ENCODE peak calls at places on chromosomes 2 and 18, in seven cellular contexts. One of them, this sample, is unnamed.

GRCh38 chr18:46386788-46387187 is 270.2 kb downstream of the LOXHD1 start:
- DNase-seq in choroid plexus epithelial cell: no peak
- DNase-seq in coronary artery: no peak
- DNase-seq in foreskin fibroblast: no peak
- DNase-seq in CD8-positive, alpha-beta T cell: no peak
- DNase-seq in lower lobe of right lung: no peak
- DNase-seq in GM12865: no peak
- DNase-seq in this sample: peak

GRCh38 chr2:10278029-10278762 is 24.5 kb upstream of the HPCAL1 start:
- DNase-seq in foreskin fibroblast: peak
- DNase-seq in GM12865: peak
- DNase-seq in coronary artery: no peak
- DNase-seq in CD8-positive, alpha-beta T cell: no peak
- DNase-seq in choroid plexus epithelial cell: peak
- DNase-seq in lower lobe of right lung: peak
- DNase-seq in this sample: no peak

GRCh38 chr2:31337860-31338259 is 76.7 kb downstream of the XDH start:
- DNase-seq in CD8-positive, alpha-beta T cell: no peak
- DNase-seq in GM12865: no peak
- DNase-seq in foreskin fibroblast: peak
- DNase-seq in lower lobe of right lung: no peak
- DNase-seq in choroid plexus epithelial cell: peak
- DNase-seq in coronary artery: no peak
- DNase-seq in this sample: peak

GRCh38 chr2:125711081-125711480 is 944.9 kb upstream of the GYPC start:
- DNase-seq in GM12865: no peak
- DNase-seq in choroid plexus epithelial cell: no peak
- DNase-seq in lower lobe of right lung: no peak
- DNase-seq in foreskin fibroblast: no peak
- DNase-seq in CD8-positive, alpha-beta T cell: no peak
- DNase-seq in coronary artery: no peak
- DNase-seq in this sample: no peak

GRCh38 chr18:48777026-48777736 is 173.6 kb downstream of the SMAD7 start:
- DNase-seq in CD8-positive, alpha-beta T cell: peak
- DNase-seq in GM12865: peak
- DNase-seq in coronary artery: no peak
- DNase-seq in lower lobe of right lung: peak
- DNase-seq in foreskin fibroblast: no peak
- DNase-seq in choroid plexus epithelial cell: peak
- DNase-seq in this sample: peak

GRCh38 chr18:46072959-46073358 is 899 bp upstream of the PSTPIP2 start:
- DNase-seq in CD8-positive, alpha-beta T cell: no peak
- DNase-seq in choroid plexus epithelial cell: no peak
- DNase-seq in lower lobe of right lung: no peak
- DNase-seq in foreskin fibroblast: no peak
- DNase-seq in coronary artery: no peak
- DNase-seq in GM12865: no peak
- DNase-seq in this sample: no peak

GRCh38 chr18:8730080-8730827 is 24.9 kb downstream of the MTCL1 start:
- DNase-seq in lower lobe of right lung: peak
- DNase-seq in CD8-positive, alpha-beta T cell: no peak
- DNase-seq in foreskin fibroblast: no peak
- DNase-seq in coronary artery: no peak
- DNase-seq in choroid plexus epithelial cell: peak
- DNase-seq in GM12865: no peak
- DNase-seq in this sample: peak

GRCh38 chr2:102346381-102347130 is 9.0 kb upstream of the IL18R1 start:
- DNase-seq in lower lobe of right lung: no peak
- DNase-seq in CD8-positive, alpha-beta T cell: no peak
- DNase-seq in coronary artery: no peak
- DNase-seq in foreskin fibroblast: no peak
- DNase-seq in choroid plexus epithelial cell: no peak
- DNase-seq in GM12865: no peak
- DNase-seq in this sample: no peak

GRCh38 chr2:217261452-217261851 is 401.6 kb upstream of the TNP1 start:
- DNase-seq in CD8-positive, alpha-beta T cell: no peak
- DNase-seq in coronary artery: no peak
- DNase-seq in lower lobe of right lung: no peak
- DNase-seq in choroid plexus epithelial cell: peak
- DNase-seq in GM12865: no peak
- DNase-seq in foreskin fibroblast: no peak
- DNase-seq in this sample: peak

GRCh38 chr2:137675584-137676327 is 288.5 kb upstream of the HNMT start:
- DNase-seq in choroid plexus epithelial cell: no peak
- DNase-seq in coronary artery: no peak
- DNase-seq in CD8-positive, alpha-beta T cell: no peak
- DNase-seq in GM12865: no peak
- DNase-seq in lower lobe of right lung: peak
- DNase-seq in foreskin fibroblast: no peak
- DNase-seq in this sample: no peak

GRCh38 chr2:127153691-127154158 is 46.8 kb upstream of the BIN1 start:
- DNase-seq in coronary artery: no peak
- DNase-seq in GM12865: no peak
- DNase-seq in CD8-positive, alpha-beta T cell: no peak
- DNase-seq in foreskin fibroblast: peak
- DNase-seq in choroid plexus epithelial cell: peak
- DNase-seq in lower lobe of right lung: no peak
- DNase-seq in this sample: peak

GRCh38 chr2:148674063-148675020 is 29.8 kb downstream of the EPC2 start:
- DNase-seq in GM12865: peak
- DNase-seq in lower lobe of right lung: no peak
- DNase-seq in CD8-positive, alpha-beta T cell: no peak
- DNase-seq in coronary artery: no peak
- DNase-seq in choroid plexus epithelial cell: peak
- DNase-seq in foreskin fibroblast: no peak
- DNase-seq in this sample: no peak

GRCh38 chr2:8676191-8676914 is 5.5 kb upstream of the ID2 start:
- DNase-seq in choroid plexus epithelial cell: peak
- DNase-seq in coronary artery: peak
- DNase-seq in foreskin fibroblast: peak
- DNase-seq in GM12865: no peak
- DNase-seq in CD8-positive, alpha-beta T cell: no peak
- DNase-seq in lower lobe of right lung: peak
- DNase-seq in this sample: peak

GRCh38 chr18:23484783-23485182 is 18.5 kb upstream of the RMC1 start:
- DNase-seq in lower lobe of right lung: no peak
- DNase-seq in coronary artery: no peak
- DNase-seq in foreskin fibroblast: no peak
- DNase-seq in GM12865: no peak
- DNase-seq in CD8-positive, alpha-beta T cell: no peak
- DNase-seq in choroid plexus epithelial cell: no peak
- DNase-seq in this sample: no peak

GRCh38 chr2:206981739-206982336 is 42.5 kb downstream of the CPO start:
- DNase-seq in choroid plexus epithelial cell: peak
- DNase-seq in coronary artery: peak
- DNase-seq in foreskin fibroblast: peak
- DNase-seq in CD8-positive, alpha-beta T cell: peak
- DNase-seq in lower lobe of right lung: peak
- DNase-seq in GM12865: peak
- DNase-seq in this sample: peak

GRCh38 chr2:98736464-98736889 is 5.5 kb upstream of the MGAT4A start:
- DNase-seq in coronary artery: no peak
- DNase-seq in CD8-positive, alpha-beta T cell: no peak
- DNase-seq in choroid plexus epithelial cell: no peak
- DNase-seq in GM12865: no peak
- DNase-seq in lower lobe of right lung: no peak
- DNase-seq in foreskin fibroblast: no peak
- DNase-seq in this sample: no peak

GRCh38 chr2:40405440-40405839 is 46.5 kb downstream of the SLC8A1 start:
- DNase-seq in coronary artery: no peak
- DNase-seq in GM12865: no peak
- DNase-seq in lower lobe of right lung: no peak
- DNase-seq in foreskin fibroblast: no peak
- DNase-seq in CD8-positive, alpha-beta T cell: no peak
- DNase-seq in choroid plexus epithelial cell: no peak
- DNase-seq in this sample: no peak

GRCh38 chr2:151637284-151637781 is 96.9 kb downstream of the NEB start:
- DNase-seq in coronary artery: no peak
- DNase-seq in CD8-positive, alpha-beta T cell: peak
- DNase-seq in foreskin fibroblast: no peak
- DNase-seq in choroid plexus epithelial cell: no peak
- DNase-seq in lower lobe of right lung: no peak
- DNase-seq in GM12865: peak
- DNase-seq in this sample: no peak

GRCh38 chr18:31943895-31944816 is 1.2 kb upstream of the TRAPPC8 start:
- DNase-seq in GM12865: no peak
- DNase-seq in lower lobe of right lung: no peak
- DNase-seq in coronary artery: no peak
- DNase-seq in CD8-positive, alpha-beta T cell: no peak
- DNase-seq in foreskin fibroblast: no peak
- DNase-seq in choroid plexus epithelial cell: no peak
- DNase-seq in this sample: no peak

GRCh38 chr2:215002500-215002899 is 135.9 kb downstream of the ABCA12 start:
- DNase-seq in coronary artery: no peak
- DNase-seq in CD8-positive, alpha-beta T cell: no peak
- DNase-seq in foreskin fibroblast: peak
- DNase-seq in lower lobe of right lung: no peak
- DNase-seq in choroid plexus epithelial cell: peak
- DNase-seq in GM12865: peak
- DNase-seq in this sample: peak

GRCh38 chr2:234954551-234954992 is 2.8 kb downstream of the SH3BP4 start:
- DNase-seq in lower lobe of right lung: peak
- DNase-seq in choroid plexus epithelial cell: peak
- DNase-seq in foreskin fibroblast: no peak
- DNase-seq in GM12865: no peak
- DNase-seq in CD8-positive, alpha-beta T cell: no peak
- DNase-seq in coronary artery: no peak
- DNase-seq in this sample: peak
- H3K4me3 ChIP-seq in lower lobe of right lung: peak
- H3K4me3 ChIP-seq in choroid plexus epithelial cell: no peak
- H3K4me3 ChIP-seq in foreskin fibroblast: peak
- H3K4me3 ChIP-seq in GM12865: no peak
- H3K4me3 ChIP-seq in CD8-positive, alpha-beta T cell: no peak
- H3K4me3 ChIP-seq in coronary artery: no peak
- H3K4me3 ChIP-seq in this sample: peak

GRCh38 chr2:1047485-1047884 is 96.8 kb downstream of the SNTG2 start:
- DNase-seq in foreskin fibroblast: no peak
- DNase-seq in lower lobe of right lung: no peak
- DNase-seq in coronary artery: no peak
- DNase-seq in choroid plexus epithelial cell: peak
- DNase-seq in GM12865: no peak
- DNase-seq in CD8-positive, alpha-beta T cell: no peak
- DNase-seq in this sample: peak
- TF ChIP-seq CTCF in foreskin fibroblast: peak
- TF ChIP-seq CTCF in lower lobe of right lung: no peak
- TF ChIP-seq CTCF in coronary artery: no peak
- TF ChIP-seq CTCF in choroid plexus epithelial cell: peak
- TF ChIP-seq CTCF in GM12865: no peak
- TF ChIP-seq CTCF in CD8-positive, alpha-beta T cell: no peak
- TF ChIP-seq CTCF in this sample: no peak

GRCh38 chr2:219460424-219460926 is 25.8 kb downstream of the SPEG start:
- DNase-seq in CD8-positive, alpha-beta T cell: no peak
- DNase-seq in coronary artery: peak
- DNase-seq in GM12865: no peak
- DNase-seq in choroid plexus epithelial cell: peak
- DNase-seq in lower lobe of right lung: no peak
- DNase-seq in foreskin fibroblast: no peak
- DNase-seq in this sample: peak
- H3K4me3 ChIP-seq in CD8-positive, alpha-beta T cell: no peak
- H3K4me3 ChIP-seq in coronary artery: peak
- H3K4me3 ChIP-seq in GM12865: no peak
- H3K4me3 ChIP-seq in choroid plexus epithelial cell: no peak
- H3K4me3 ChIP-seq in lower lobe of right lung: no peak
- H3K4me3 ChIP-seq in foreskin fibroblast: no peak
- H3K4me3 ChIP-seq in this sample: no peak

GRCh38 chr2:28955492-28955891 is 25.6 kb upstream of the TOGARAM2 start:
- DNase-seq in foreskin fibroblast: no peak
- DNase-seq in GM12865: no peak
- DNase-seq in CD8-positive, alpha-beta T cell: no peak
- DNase-seq in coronary artery: no peak
- DNase-seq in choroid plexus epithelial cell: no peak
- DNase-seq in lower lobe of right lung: no peak
- DNase-seq in this sample: no peak

GRCh38 chr2:28950941-28951630 is 30.0 kb upstream of the TOGARAM2 start:
- DNase-seq in CD8-positive, alpha-beta T cell: no peak
- DNase-seq in lower lobe of right lung: no peak
- DNase-seq in coronary artery: no peak
- DNase-seq in foreskin fibroblast: no peak
- DNase-seq in choroid plexus epithelial cell: no peak
- DNase-seq in GM12865: no peak
- DNase-seq in this sample: no peak

GRCh38 chr2:28951910-28952805 is 28.9 kb upstream of the TOGARAM2 start:
- DNase-seq in GM12865: no peak
- DNase-seq in lower lobe of right lung: no peak
- DNase-seq in coronary artery: no peak
- DNase-seq in foreskin fibroblast: peak
- DNase-seq in CD8-positive, alpha-beta T cell: no peak
- DNase-seq in choroid plexus epithelial cell: peak
- DNase-seq in this sample: peak

GRCh38 chr2:28949617-28950305 is 31.3 kb upstream of the TOGARAM2 start:
- DNase-seq in choroid plexus epithelial cell: no peak
- DNase-seq in CD8-positive, alpha-beta T cell: no peak
- DNase-seq in coronary artery: no peak
- DNase-seq in lower lobe of right lung: no peak
- DNase-seq in foreskin fibroblast: no peak
- DNase-seq in GM12865: peak
- DNase-seq in this sample: no peak

GRCh38 chr2:28952806-28953190 is 28.3 kb upstream of the TOGARAM2 start:
- DNase-seq in lower lobe of right lung: no peak
- DNase-seq in coronary artery: no peak
- DNase-seq in GM12865: no peak
- DNase-seq in foreskin fibroblast: no peak
- DNase-seq in choroid plexus epithelial cell: peak
- DNase-seq in CD8-positive, alpha-beta T cell: no peak
- DNase-seq in this sample: no peak
- TF ChIP-seq CTCF in lower lobe of right lung: no peak
- TF ChIP-seq CTCF in coronary artery: no peak
- TF ChIP-seq CTCF in GM12865: peak
- TF ChIP-seq CTCF in foreskin fibroblast: no peak
- TF ChIP-seq CTCF in choroid plexus epithelial cell: no peak
- TF ChIP-seq CTCF in CD8-positive, alpha-beta T cell: no peak
- TF ChIP-seq CTCF in this sample: no peak